ENCODE peak calls at places on chromosomes 6 and 20, in eight cellular contexts. One of them, this sample, is unnamed. For H3K4me1, the result is how much of the 10 kb centered on the place peaks cover.

GRCh38 chr20:37640600-37641561 is 52.9 kb upstream of the CTNNBL1 start:
- DNase-seq in stomach: no peak
- DNase-seq in tibial nerve: no peak
- DNase-seq in HepG2: no peak
- DNase-seq in H1: no peak
- DNase-seq in SK-N-SH: peak
- DNase-seq in sigmoid colon: no peak
- DNase-seq in GM12878: no peak
- DNase-seq in this sample: no peak

GRCh38 chr6:6624269-6624668 is 35.7 kb downstream of the LY86 start:
- DNase-seq in GM12878: no peak
- DNase-seq in H1: no peak
- DNase-seq in SK-N-SH: no peak
- DNase-seq in sigmoid colon: no peak
- DNase-seq in HepG2: no peak
- DNase-seq in tibial nerve: no peak
- DNase-seq in stomach: no peak
- DNase-seq in this sample: no peak

GRCh38 chr20:60964911-60965310 is 287.1 kb upstream of the CDH4 start:
- DNase-seq in H1: no peak
- DNase-seq in sigmoid colon: no peak
- DNase-seq in tibial nerve: no peak
- DNase-seq in HepG2: no peak
- DNase-seq in GM12878: no peak
- DNase-seq in stomach: no peak
- DNase-seq in SK-N-SH: no peak
- DNase-seq in this sample: no peak

GRCh38 chr20:58090181-58090580 is 138.3 kb downstream of the ANKRD60 start:
- DNase-seq in HepG2: no peak
- DNase-seq in stomach: no peak
- DNase-seq in tibial nerve: no peak
- DNase-seq in GM12878: no peak
- DNase-seq in H1: no peak
- DNase-seq in sigmoid colon: no peak
- DNase-seq in SK-N-SH: no peak
- DNase-seq in this sample: no peak

GRCh38 chr6:30091577-30092381 is 16.2 kb upstream of the RNF39 start:
- DNase-seq in stomach: no peak
- DNase-seq in sigmoid colon: no peak
- DNase-seq in HepG2: peak
- DNase-seq in SK-N-SH: no peak
- DNase-seq in GM12878: no peak
- DNase-seq in tibial nerve: no peak
- DNase-seq in H1: no peak
- DNase-seq in this sample: no peak

GRCh38 chr6:52164319-52165094 is 21.7 kb upstream of the IL17A start:
- DNase-seq in SK-N-SH: no peak
- DNase-seq in HepG2: no peak
- DNase-seq in H1: no peak
- DNase-seq in GM12878: no peak
- DNase-seq in stomach: no peak
- DNase-seq in tibial nerve: no peak
- DNase-seq in sigmoid colon: no peak
- DNase-seq in this sample: no peak

GRCh38 chr6:16316741-16317251 is 78.4 kb downstream of the GMPR start:
- DNase-seq in H1: no peak
- DNase-seq in SK-N-SH: peak
- DNase-seq in sigmoid colon: no peak
- DNase-seq in tibial nerve: no peak
- DNase-seq in GM12878: no peak
- DNase-seq in stomach: no peak
- DNase-seq in HepG2: peak
- DNase-seq in this sample: no peak

GRCh38 chr20:63529861-63530787 is 7.1 kb downstream of the PTK6 start:
- DNase-seq in stomach: no peak
- DNase-seq in H1: no peak
- DNase-seq in GM12878: no peak
- DNase-seq in sigmoid colon: no peak
- DNase-seq in HepG2: no peak
- DNase-seq in SK-N-SH: peak
- DNase-seq in tibial nerve: no peak
- DNase-seq in this sample: no peak

GRCh38 chr6:19535351-19535750 is 301.8 kb upstream of the ID4 start:
- DNase-seq in SK-N-SH: no peak
- DNase-seq in tibial nerve: no peak
- DNase-seq in stomach: no peak
- DNase-seq in HepG2: no peak
- DNase-seq in H1: no peak
- DNase-seq in sigmoid colon: no peak
- DNase-seq in GM12878: no peak
- DNase-seq in this sample: no peak

GRCh38 chr6:49333345-49334120 is 129.5 kb downstream of the MMUT start:
- DNase-seq in tibial nerve: no peak
- DNase-seq in stomach: no peak
- DNase-seq in HepG2: no peak
- DNase-seq in SK-N-SH: no peak
- DNase-seq in sigmoid colon: no peak
- DNase-seq in H1: no peak
- DNase-seq in GM12878: no peak
- DNase-seq in this sample: no peak

GRCh38 chr20:39282619-39283092 is 320.5 kb downstream of the DHX35 start:
- DNase-seq in SK-N-SH: no peak
- DNase-seq in H1: no peak
- DNase-seq in GM12878: no peak
- DNase-seq in tibial nerve: no peak
- DNase-seq in HepG2: no peak
- DNase-seq in sigmoid colon: peak
- DNase-seq in stomach: no peak
- DNase-seq in this sample: no peak

GRCh38 chr6:95087394-95088097 is 489.8 kb upstream of the MANEA start:
- DNase-seq in sigmoid colon: no peak
- DNase-seq in GM12878: no peak
- DNase-seq in HepG2: peak
- DNase-seq in stomach: no peak
- DNase-seq in tibial nerve: no peak
- DNase-seq in SK-N-SH: peak
- DNase-seq in H1: no peak
- DNase-seq in this sample: no peak

GRCh38 chr6:4925580-4925979 is 78.3 kb downstream of the RPP40 start:
- DNase-seq in tibial nerve: no peak
- DNase-seq in HepG2: no peak
- DNase-seq in stomach: no peak
- DNase-seq in GM12878: no peak
- DNase-seq in sigmoid colon: no peak
- DNase-seq in SK-N-SH: no peak
- DNase-seq in H1: peak
- DNase-seq in this sample: no peak

GRCh38 chr6:84804720-84805119 is 40.3 kb upstream of the TBX18 start:
- DNase-seq in SK-N-SH: no peak
- DNase-seq in HepG2: no peak
- DNase-seq in tibial nerve: no peak
- DNase-seq in H1: no peak
- DNase-seq in stomach: no peak
- DNase-seq in GM12878: no peak
- DNase-seq in sigmoid colon: no peak
- DNase-seq in this sample: no peak

GRCh38 chr6:157714153-157714490 is 108.9 kb upstream of the SNX9 start:
- DNase-seq in sigmoid colon: no peak
- DNase-seq in H1: no peak
- DNase-seq in tibial nerve: no peak
- DNase-seq in stomach: no peak
- DNase-seq in GM12878: no peak
- DNase-seq in HepG2: no peak
- DNase-seq in SK-N-SH: no peak
- DNase-seq in this sample: no peak

GRCh38 chr6:149897855-149898744 is at the start of gene RAET1E:
- DNase-seq in SK-N-SH: no peak
- DNase-seq in sigmoid colon: no peak
- DNase-seq in stomach: no peak
- DNase-seq in HepG2: no peak
- DNase-seq in GM12878: no peak
- DNase-seq in tibial nerve: no peak
- DNase-seq in H1: no peak
- DNase-seq in this sample: no peak

GRCh38 chr6:157811137-157811475 is 11.9 kb upstream of the SNX9 start:
- DNase-seq in SK-N-SH: no peak
- DNase-seq in sigmoid colon: no peak
- DNase-seq in GM12878: no peak
- DNase-seq in H1: no peak
- DNase-seq in stomach: no peak
- DNase-seq in HepG2: no peak
- DNase-seq in tibial nerve: no peak
- DNase-seq in this sample: no peak

DNA sequence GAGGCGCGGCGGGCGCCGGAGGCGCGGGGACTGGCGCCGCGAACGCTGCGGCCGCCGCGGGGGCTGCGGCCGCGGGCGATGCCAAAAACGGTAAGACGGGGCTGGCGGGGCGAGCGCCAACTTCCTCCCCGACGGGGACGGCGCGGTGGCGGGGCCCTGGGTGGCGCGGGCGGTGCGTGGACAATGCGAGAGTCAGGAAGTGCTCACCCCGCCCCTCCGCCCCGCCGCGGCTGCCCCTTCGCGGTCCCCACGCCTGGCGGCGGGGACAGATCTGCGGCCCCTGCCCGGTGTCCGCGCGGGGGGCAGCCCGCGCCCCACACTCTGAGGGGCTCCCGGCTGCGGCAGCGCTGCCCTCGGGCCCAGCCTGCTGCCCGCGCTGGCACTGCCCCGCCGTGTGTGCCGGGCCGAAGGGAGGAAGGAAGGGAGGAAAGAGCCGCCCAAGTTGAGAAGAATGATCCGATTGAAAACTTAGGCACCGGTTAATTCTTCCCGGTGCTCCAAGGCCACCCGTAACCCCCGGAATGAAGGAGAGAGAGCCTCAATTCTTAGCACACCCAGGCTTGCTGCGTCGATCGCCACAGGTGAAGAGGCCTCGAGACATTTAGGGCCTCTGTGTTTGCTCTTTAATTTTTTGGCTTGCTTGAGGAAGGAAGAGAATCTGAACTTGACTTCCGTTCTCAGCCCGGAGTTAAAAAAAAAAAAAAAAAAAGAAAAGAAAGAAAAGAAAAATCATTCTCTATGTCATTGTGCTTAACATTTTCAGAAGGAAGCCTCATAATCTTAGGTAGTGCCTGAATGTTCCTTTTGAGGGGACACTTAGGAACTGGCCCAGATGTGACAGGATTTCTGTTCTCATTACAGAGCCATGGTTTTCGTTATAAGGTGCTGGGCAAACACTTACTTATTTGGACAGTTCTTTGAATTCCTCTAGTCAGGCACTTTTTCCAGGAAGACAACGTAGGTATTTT is 982 bp downstream of the HECA start:
- DNase-seq in H1: no peak
- DNase-seq in GM12878: no peak
- DNase-seq in stomach: peak
- DNase-seq in tibial nerve: no peak
- DNase-seq in sigmoid colon: peak
- DNase-seq in SK-N-SH: peak
- DNase-seq in HepG2: no peak
- DNase-seq in this sample: peak
- H3K4me1 ChIP-seq in H1: under half
- H3K4me1 ChIP-seq in GM12878: under half
- H3K4me1 ChIP-seq in stomach: half or more
- H3K4me1 ChIP-seq in tibial nerve: half or more
- H3K4me1 ChIP-seq in sigmoid colon: under half
- H3K4me1 ChIP-seq in SK-N-SH: under half
- H3K4me1 ChIP-seq in HepG2: under half
- H3K4me1 ChIP-seq in this sample: under half

DNA sequence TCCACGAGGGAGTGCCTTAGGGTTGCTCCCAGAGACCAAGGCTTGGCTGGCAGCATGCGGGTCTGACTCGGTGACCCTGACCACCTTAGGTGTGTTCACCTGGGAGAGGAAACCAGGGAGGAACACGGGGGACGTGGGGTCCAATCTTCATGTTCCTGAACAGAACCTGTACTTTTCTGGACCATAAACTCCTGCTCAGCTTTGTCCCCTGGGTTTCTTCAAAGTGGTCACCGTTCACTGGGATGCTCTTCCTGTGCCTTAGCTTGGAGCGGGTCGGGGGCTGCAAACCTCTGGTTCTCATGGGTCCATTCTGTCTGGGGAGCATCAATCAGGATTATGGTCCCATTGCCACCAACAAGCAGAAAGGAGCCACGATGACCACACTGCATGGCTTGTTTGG is 333.5 kb downstream of the QKI start:
- DNase-seq in sigmoid colon: no peak
- DNase-seq in tibial nerve: no peak
- DNase-seq in SK-N-SH: no peak
- DNase-seq in HepG2: no peak
- DNase-seq in GM12878: no peak
- DNase-seq in H1: no peak
- DNase-seq in stomach: no peak
- DNase-seq in this sample: no peak
- H3K4me3 ChIP-seq in sigmoid colon: no peak
- H3K4me3 ChIP-seq in tibial nerve: no peak
- H3K4me3 ChIP-seq in SK-N-SH: no peak
- H3K4me3 ChIP-seq in HepG2: no peak
- H3K4me3 ChIP-seq in GM12878: no peak
- H3K4me3 ChIP-seq in H1: no peak
- H3K4me3 ChIP-seq in stomach: no peak
- H3K4me3 ChIP-seq in this sample: no peak

GRCh38 chr6:36841756-36842155 is 2.5 kb upstream of the CPNE5 start:
- DNase-seq in sigmoid colon: no peak
- DNase-seq in HepG2: no peak
- DNase-seq in stomach: no peak
- DNase-seq in H1: no peak
- DNase-seq in tibial nerve: no peak
- DNase-seq in GM12878: no peak
- DNase-seq in SK-N-SH: no peak
- DNase-seq in this sample: no peak

GRCh38 chr6:36837686-36838085 is 1.6 kb downstream of the CPNE5 start:
- DNase-seq in HepG2: no peak
- DNase-seq in SK-N-SH: no peak
- DNase-seq in sigmoid colon: no peak
- DNase-seq in tibial nerve: no peak
- DNase-seq in GM12878: no peak
- DNase-seq in H1: no peak
- DNase-seq in stomach: no peak
- DNase-seq in this sample: no peak

GRCh38 chr6:36838896-36839818 is at the start of gene CPNE5:
- DNase-seq in tibial nerve: no peak
- DNase-seq in sigmoid colon: no peak
- DNase-seq in stomach: no peak
- DNase-seq in HepG2: no peak
- DNase-seq in GM12878: no peak
- DNase-seq in SK-N-SH: peak
- DNase-seq in H1: no peak
- DNase-seq in this sample: peak

GRCh38 chr6:36840471-36841461 is 1.5 kb upstream of the CPNE5 start:
- DNase-seq in SK-N-SH: no peak
- DNase-seq in tibial nerve: no peak
- DNase-seq in HepG2: peak
- DNase-seq in GM12878: no peak
- DNase-seq in sigmoid colon: peak
- DNase-seq in stomach: no peak
- DNase-seq in H1: no peak
- DNase-seq in this sample: peak

GRCh38 chr6:36839819-36840379 is 655 bp upstream of the CPNE5 start:
- DNase-seq in stomach: peak
- DNase-seq in sigmoid colon: no peak
- DNase-seq in H1: no peak
- DNase-seq in tibial nerve: no peak
- DNase-seq in HepG2: no peak
- DNase-seq in GM12878: no peak
- DNase-seq in SK-N-SH: peak
- DNase-seq in this sample: peak
- TF ChIP-seq EP300 in stomach: no peak
- TF ChIP-seq EP300 in sigmoid colon: no peak
- TF ChIP-seq EP300 in H1: no peak
- TF ChIP-seq EP300 in tibial nerve: no peak
- TF ChIP-seq EP300 in HepG2: no peak
- TF ChIP-seq EP300 in GM12878: no peak
- TF ChIP-seq EP300 in SK-N-SH: no peak
- TF ChIP-seq EP300 in this sample: no peak

GRCh38 chr20:3275966-3276365 is 37.0 kb upstream of the SLC4A11 start:
- DNase-seq in tibial nerve: no peak
- DNase-seq in GM12878: no peak
- DNase-seq in sigmoid colon: no peak
- DNase-seq in HepG2: no peak
- DNase-seq in SK-N-SH: no peak
- DNase-seq in stomach: no peak
- DNase-seq in H1: no peak
- DNase-seq in this sample: no peak
- H3K4me1 ChIP-seq in tibial nerve: under half
- H3K4me1 ChIP-seq in GM12878: under half
- H3K4me1 ChIP-seq in sigmoid colon: under half
- H3K4me1 ChIP-seq in HepG2: under half
- H3K4me1 ChIP-seq in SK-N-SH: under half
- H3K4me1 ChIP-seq in stomach: under half
- H3K4me1 ChIP-seq in H1: under half
- H3K4me1 ChIP-seq in this sample: under half

This sample was measured in ovary.